ENCODE peak calls at places on chromosomes 11 and 22, in ten cellular contexts. V is A549, O is left ventricle myocardium inferior, X is heart right ventricle, S is colonic mucosa, L is ovary, W is kidney, F is thoracic aorta, E is fibroblast of lung, M is lung. B is an unnamed sample.

GRCh38 chr11:45060707-45061106 is 85.7 kb upstream of the PRDM11 start:
- DNase-seq in L (no peak), X (no peak), O (no peak), E (no peak), S (no peak), W (peak), M (no peak), F (no peak), V (no peak), B (no peak)

GRCh38 chr22:31829505-31829904 is 75.7 kb downstream of the DEPDC5 start:
- DNase-seq in F (no peak), E (peak), X (no peak), L (no peak), S (no peak), W (no peak), M (no peak), V (peak), O (no peak), B (no peak)

GRCh38 chr11:113446112-113446511 is 29.1 kb downstream of the DRD2 start:
- DNase-seq in X (no peak), S (no peak), W (no peak), F (no peak), L (no peak), M (no peak), O (no peak), E (no peak), V (no peak), B (no peak)

GRCh38 chr11:86608251-86608799 is 64.1 kb downstream of the ME3 start:
- DNase-seq in M (peak), S (peak), V (peak), E (peak), L (peak), O (peak), X (peak), W (peak), F (no peak), B (peak)

GRCh38 chr11:102295045-102295444 is 22.2 kb upstream of the BIRC3 start:
- DNase-seq in O (no peak), L (no peak), V (no peak), W (no peak), X (no peak), S (no peak), E (no peak), M (no peak), F (no peak), B (no peak)

GRCh38 chr22:33116846-33117547 is 58.8 kb upstream of the SYN3 start:
- DNase-seq in E (no peak), V (no peak), M (no peak), O (no peak), L (no peak), F (no peak), W (no peak), X (no peak), S (no peak), B (no peak)

GRCh38 chr22:50304528-50305392 is 2.7 kb downstream of the PLXNB2 start:
- DNase-seq in W (no peak), F (no peak), O (no peak), L (peak), V (no peak), S (peak), X (peak), M (no peak), E (peak), B (no peak)

GRCh38 chr22:26325641-26326040 is 103.4 kb upstream of the ASPHD2 start:
- DNase-seq in L (no peak), S (no peak), F (no peak), W (no peak), M (no peak), O (no peak), V (no peak), X (no peak), E (no peak), B (no peak)

GRCh38 chr22:36194971-36195370 is 6.6 kb downstream of the APOL4 start:
- DNase-seq in O (peak), F (no peak), S (peak), M (peak), W (no peak), E (peak), L (peak), V (peak), X (peak), B (no peak)

GRCh38 chr11:97972731-97973130 is 1048.0 kb upstream of the CNTN5 start:
- DNase-seq in W (no peak), E (no peak), L (no peak), V (no peak), X (no peak), M (no peak), S (no peak), O (no peak), F (no peak), B (no peak)

GRCh38 chr11:45252134-45252856 is 33.8 kb downstream of the SYT13 start:
- DNase-seq in V (peak), X (peak), E (peak), L (no peak), S (peak), W (no peak), M (no peak), O (peak), F (no peak), B (no peak)

GRCh38 chr22:48900626-48901025 is 927.0 kb downstream of the BRD1 start:
- DNase-seq in L (no peak), F (no peak), X (no peak), M (no peak), V (no peak), O (no peak), S (no peak), W (no peak), E (no peak), B (no peak)

GRCh38 chr22:19488884-19489843 is 9.4 kb downstream of the CDC45 start:
- DNase-seq in F (no peak), S (no peak), X (no peak), W (no peak), E (peak), M (no peak), L (no peak), V (no peak), O (no peak), B (no peak)

GRCh38 chr22:50246242-50247175 is 1.7 kb upstream of the TUBGCP6 start:
- DNase-seq in F (no peak), L (peak), E (no peak), S (no peak), V (peak), O (no peak), X (no peak), M (no peak), W (no peak), B (no peak)

GRCh38 chr11:9923280-9923679 is 259.4 kb downstream of the SWAP70 start:
- DNase-seq in O (no peak), L (no peak), X (no peak), E (no peak), M (no peak), W (no peak), F (no peak), S (no peak), V (no peak), B (no peak)

GRCh38 chr11:102026217-102026616 is 21.0 kb upstream of the CFAP300 start:
- DNase-seq in W (no peak), L (no peak), V (no peak), E (no peak), F (no peak), M (peak), S (no peak), O (no peak), X (no peak), B (no peak)

GRCh38 chr11:86515297-86516094 is 140.8 kb downstream of the CCDC81 start:
- DNase-seq in W (no peak), E (peak), V (no peak), X (no peak), O (no peak), M (no peak), L (no peak), S (no peak), F (no peak), B (no peak)

DNA sequence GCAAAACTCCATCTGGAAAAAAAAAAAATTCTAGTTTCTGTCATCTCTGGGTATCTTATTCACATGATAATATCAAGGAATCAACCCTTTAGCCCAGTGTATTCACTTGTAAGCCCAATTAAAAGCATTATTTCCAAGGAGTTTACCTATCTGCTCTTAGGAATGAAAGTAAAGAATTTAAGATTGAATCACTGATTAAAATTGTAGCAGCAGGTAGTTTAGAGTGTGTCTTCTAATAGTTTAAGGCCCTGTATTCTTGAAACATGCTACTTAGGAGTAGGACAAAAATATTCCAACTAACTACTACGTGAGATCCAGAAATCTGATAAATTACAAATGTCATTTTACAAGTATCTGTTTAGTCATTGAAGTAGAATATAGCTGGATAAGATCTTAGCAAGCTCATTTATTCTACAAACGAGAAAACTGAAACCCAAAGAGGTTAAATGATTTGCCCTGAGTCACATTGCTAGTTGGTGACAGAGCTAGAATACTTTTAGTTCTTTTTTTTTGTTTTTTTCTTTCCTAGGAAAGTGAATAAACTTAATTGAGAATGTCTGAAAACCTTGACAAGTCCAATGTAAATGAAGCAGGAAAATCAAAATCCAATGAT is 4.0 kb downstream of the TCP11L1 start:
- DNase-seq in V (no peak), L (no peak), E (no peak), S (no peak), X (no peak), M (no peak), O (no peak), F (no peak), W (no peak), B (no peak)
- H3K27ac ChIP-seq in V (peak), L (no peak), E (no peak), S (no peak), X (no peak), M (no peak), O (no peak), F (no peak), W (no peak), B (no peak)

DNA sequence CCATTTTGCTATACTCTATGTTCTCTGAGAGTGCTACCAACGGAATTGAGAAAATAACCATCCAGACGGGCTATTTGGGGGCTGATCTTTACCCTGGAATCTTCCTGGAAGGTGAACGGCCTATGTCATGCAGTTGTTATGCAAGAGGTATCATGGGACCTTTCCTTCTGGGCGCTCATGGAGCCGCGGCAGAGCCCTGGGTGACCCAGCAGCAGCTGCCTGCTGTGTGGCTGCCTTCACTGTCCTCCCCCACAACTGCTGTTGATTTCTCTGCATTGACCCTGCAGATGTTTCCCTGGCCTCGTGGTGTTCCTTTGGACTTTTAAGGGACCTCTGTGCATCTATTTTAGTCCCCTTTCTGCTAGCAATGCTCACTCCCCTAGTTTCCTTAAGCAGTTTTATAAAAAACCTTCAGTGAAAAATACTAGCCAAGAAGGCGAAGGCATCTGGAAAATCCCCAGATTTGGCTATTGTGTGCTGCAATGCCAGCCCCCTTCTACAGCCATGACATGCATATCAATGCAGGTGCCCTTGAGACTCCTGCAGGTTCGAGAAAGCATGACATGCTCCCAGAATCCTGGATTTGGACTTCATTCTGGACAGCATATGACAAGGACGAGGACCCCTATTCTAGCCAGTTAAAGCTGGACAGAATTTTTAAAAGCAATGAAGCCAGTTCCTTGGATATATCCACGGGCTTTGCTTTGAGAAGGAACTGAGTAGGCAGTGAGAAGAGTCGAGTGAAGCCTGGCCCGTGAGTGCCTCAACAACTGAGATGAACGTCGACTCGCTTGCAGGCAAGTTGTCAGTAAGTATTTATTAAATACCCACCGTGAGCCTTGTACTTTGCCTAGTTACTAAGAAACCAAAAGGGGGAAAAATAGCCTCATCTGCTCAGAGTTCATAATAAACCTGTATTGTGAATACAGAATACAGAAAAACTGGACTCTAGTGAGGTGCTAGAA is at the start of gene SLC25A18:
- DNase-seq in L (no peak), E (peak), M (no peak), S (no peak), W (peak), O (peak), F (no peak), X (peak), V (no peak), B (no peak)
- TF ChIP-seq CTCF in L (no peak), E (no peak), M (no peak), S (no peak), W (no peak), O (peak), F (peak), X (no peak), V (no peak), B (no peak)

DNA sequence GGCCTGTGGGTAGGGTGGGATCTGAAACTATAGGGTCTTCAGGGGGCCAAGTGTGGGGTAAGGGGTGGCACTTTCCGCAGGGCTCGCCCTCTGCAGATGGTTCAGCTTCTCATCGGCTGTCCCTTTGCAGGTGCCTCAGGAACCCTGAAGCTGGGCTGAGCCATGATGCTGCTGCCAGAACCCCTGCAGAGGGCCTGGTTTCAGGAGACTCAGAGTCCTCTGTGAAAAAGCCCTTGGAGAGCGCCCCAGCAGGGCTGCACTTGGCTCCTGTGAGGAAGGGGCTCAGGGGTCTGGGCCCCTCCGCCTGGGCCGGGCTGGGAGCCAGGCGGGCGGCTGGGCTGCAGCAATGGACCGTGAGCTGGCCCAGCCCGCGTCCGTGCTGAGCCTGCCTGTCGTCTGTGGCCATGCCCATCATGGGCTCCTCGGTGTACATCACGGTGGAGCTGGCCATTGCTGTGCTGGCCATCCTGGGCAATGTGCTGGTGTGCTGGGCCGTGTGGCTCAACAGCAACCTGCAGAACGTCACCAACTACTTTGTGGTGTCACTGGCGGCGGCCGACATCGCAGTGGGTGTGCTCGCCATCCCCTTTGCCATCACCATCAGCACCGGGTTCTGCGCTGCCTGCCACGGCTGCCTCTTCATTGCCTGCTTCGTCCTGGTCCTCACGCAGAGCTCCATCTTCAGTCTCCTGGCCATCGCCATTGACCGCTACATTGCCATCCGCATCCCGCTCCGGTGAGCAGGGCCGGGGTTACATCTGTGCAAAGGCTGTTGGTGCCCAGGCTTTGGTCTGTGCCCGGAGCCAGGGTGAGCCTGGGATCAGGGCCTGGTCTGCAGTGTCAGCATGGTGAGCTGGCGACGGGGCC is 5.8 kb downstream of the ADORA2A start:
- DNase-seq in F (no peak), M (no peak), L (no peak), O (no peak), W (peak), S (no peak), V (no peak), X (no peak), E (no peak), B (no peak)
- H3K27ac ChIP-seq in F (no peak), M (peak), L (peak), O (peak), W (no peak), S (peak), V (no peak), X (peak), E (no peak), B (no peak)

DNA sequence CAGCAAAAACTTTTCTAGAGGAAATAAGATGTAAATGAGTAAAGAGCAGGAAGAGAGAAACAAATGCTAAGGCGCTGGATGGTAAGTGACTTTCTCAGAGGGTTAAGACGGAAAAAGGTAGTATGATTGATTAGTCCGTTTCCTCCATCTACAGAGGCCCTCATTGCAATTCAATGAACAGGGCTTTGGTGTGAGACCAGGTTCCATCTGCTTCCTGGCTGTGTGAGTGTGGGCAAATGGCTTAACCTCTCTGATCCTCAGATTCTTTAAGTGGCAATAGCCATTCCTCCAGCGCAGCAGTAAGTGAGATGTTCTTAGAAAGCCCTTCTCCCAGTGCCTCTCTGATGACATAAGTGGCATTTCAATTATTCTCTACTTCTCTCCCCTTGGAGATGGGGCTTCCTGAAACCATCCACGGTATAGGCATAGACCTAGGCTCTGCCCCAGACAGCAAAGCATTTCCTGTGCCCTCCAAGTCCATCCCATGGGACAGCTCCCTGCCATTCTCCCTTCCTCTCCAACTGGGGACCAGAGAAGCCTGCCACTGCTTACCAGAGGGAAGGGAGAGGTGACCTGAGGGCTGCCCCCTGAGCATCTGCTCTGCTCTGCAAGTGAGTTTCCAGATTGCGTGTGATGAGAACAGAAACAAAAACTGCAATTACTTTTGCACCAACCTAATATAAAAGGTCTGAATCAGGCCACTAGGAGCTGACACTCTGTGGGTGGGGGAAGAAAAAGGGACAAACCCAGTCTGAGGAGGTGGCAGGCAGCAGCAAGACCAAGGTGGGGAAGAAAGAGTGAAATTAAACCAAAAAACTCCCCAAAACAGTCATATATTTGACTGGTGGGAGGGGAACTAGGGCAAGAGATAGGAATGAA is 12.7 kb upstream of the CD44 start:
- DNase-seq in F (no peak), V (no peak), M (no peak), O (no peak), L (no peak), S (no peak), E (no peak), X (no peak), W (no peak), B (no peak)
- TF ChIP-seq CTCF in F (no peak), V (no peak), M (no peak), O (no peak), L (no peak), S (no peak), E (no peak), X (no peak), W (no peak), B (no peak)

DNA sequence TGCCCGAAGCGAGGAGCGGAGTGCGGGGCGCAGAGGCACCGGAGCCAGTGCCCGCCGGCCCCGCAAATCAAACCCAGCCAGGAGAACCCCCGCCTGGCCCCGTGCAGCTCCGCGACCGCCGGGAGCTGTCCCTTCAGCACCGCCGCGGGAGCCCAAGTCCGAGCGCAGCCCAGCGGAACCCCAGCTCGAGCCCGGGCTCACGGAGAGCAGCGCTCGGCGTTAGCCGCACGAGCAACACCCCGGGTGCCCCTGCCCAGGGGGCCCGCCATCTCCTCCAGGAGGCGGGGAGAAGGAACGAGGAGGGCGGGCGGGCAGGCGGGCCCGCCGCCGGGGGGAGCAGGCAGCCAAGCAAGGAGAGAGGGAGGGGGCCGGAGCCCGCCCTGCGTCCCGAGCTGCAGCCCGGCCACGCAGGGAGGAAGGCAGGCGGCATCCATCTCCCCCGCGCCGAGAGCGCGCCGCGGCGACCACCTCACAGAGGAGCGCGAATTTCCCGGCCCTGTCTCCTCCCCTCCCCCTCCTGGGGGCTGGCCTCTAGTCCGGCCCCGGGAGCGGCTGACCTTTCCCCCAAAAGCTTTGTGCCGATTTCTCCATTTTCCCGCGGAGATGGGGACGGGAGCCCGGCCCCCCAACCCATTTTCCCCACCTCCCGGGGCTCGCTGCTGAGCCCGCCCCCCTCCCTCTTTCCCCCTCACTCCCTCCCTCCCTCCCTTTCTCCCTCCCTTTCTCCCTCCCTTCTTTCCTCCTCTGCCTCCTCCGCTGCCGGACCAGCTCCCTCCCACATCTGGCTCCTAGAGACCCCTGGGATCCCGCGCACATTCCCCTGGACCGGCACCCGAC is 623 bp downstream of the KCNC1 start:
- DNase-seq in V (peak), S (peak), E (peak), O (peak), L (peak), M (peak), F (no peak), W (peak), X (peak), B (peak)
- H3K27ac ChIP-seq in V (no peak), S (no peak), E (no peak), O (no peak), L (no peak), M (no peak), F (no peak), W (no peak), X (no peak), B (no peak)

DNA sequence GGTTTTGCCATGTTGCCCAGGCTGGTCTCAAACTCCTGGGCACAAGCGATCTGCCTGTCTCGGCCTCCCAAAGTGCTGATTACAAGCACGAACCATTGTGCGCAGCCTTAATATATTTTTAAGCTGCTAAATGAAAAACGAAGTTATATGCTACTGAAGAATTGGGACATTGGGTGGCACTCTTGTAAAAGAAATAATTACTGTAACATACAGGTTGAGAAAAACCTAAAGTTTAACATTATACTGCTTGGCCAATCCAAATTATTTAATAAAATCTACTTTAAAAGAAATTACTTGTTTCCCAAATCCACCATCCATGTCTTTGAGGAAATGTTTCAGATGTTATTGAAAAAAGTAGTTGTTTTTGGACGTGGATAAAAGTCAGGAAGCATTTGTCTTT is 37.9 kb upstream of the ARHGAP32 start:
- DNase-seq in O (no peak), F (no peak), L (no peak), X (no peak), M (no peak), E (peak), S (no peak), W (no peak), V (no peak), B (no peak)
- TF ChIP-seq CTCF in O (peak), F (no peak), L (no peak), X (peak), M (no peak), E (no peak), S (no peak), W (peak), V (peak), B (no peak)